ENCODE peak calls at places on chromosomes 2 and 18, in eight cellular contexts. M, R, B, A, T, W, C and Q are unnamed samples. For H3K9me3, the result is how much of the 10 kb centered on the place peaks cover.

GRCh38 chr2:189770590-189771322 is 8.2 kb upstream of the OSGEPL1 start:
- DNase-seq in M (no peak), R (no peak), B (no peak), A (no peak), T (no peak), W (no peak), C (no peak), Q (no peak)

GRCh38 chr18:40058811-40059570 is 1896.0 kb upstream of the PIK3C3 start:
- DNase-seq in M (no peak), R (no peak), B (no peak), A (no peak), T (no peak), W (no peak), C (no peak), Q (no peak)

GRCh38 chr2:46814160-46814559 is 101.4 kb downstream of the MCFD2 start:
- DNase-seq in M (peak), R (peak), B (no peak), A (peak), T (no peak), W (peak), C (no peak), Q (peak)

GRCh38 chr18:44792456-44793080 is 111.9 kb downstream of the SETBP1 start:
- DNase-seq in M (peak), R (no peak), B (no peak), A (no peak), T (no peak), W (no peak), C (no peak), Q (no peak)

GRCh38 chr2:2788076-2788475 is 457.0 kb upstream of the MYT1L start:
- DNase-seq in M (no peak), R (no peak), B (peak), A (no peak), T (no peak), W (no peak), C (no peak), Q (no peak)

GRCh38 chr18:76493213-76494107 is 1.6 kb downstream of the ZNF516 start:
- DNase-seq in M (no peak), R (peak), B (peak), A (peak), T (no peak), W (no peak), C (no peak), Q (no peak)

GRCh38 chr2:60862642-60863041 is 18.7 kb upstream of the REL start:
- DNase-seq in M (no peak), R (no peak), B (no peak), A (no peak), T (no peak), W (no peak), C (no peak), Q (no peak)

GRCh38 chr2:237996041-237996593 is 29.3 kb downstream of the UBE2F start:
- DNase-seq in M (no peak), R (no peak), B (no peak), A (no peak), T (peak), W (no peak), C (no peak), Q (no peak)

GRCh38 chr2:149125031-149125725 is 86.7 kb downstream of the LYPD6B start:
- DNase-seq in M (no peak), R (peak), B (no peak), A (peak), T (peak), W (no peak), C (peak), Q (no peak)

DNA sequence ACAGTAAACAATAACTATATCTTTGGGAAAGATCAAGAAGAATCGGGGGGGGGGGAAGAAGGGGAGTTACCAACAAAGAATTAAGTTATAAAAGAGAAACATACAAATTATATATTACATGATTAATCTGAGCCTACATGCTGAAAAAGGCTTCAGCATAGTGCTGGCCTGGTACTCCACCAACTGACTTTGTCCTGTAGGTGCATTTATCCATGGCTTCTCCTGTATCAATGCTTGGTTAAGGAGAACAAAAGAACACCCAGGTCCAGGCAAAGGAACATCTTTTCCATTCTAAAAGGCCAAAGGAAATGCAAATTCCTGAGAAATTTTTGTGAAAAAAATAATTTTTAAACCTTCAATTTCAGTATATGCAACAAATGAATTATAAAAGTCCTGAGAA is 24.2 kb downstream of the RPRD1A start:
- DNase-seq in M (no peak), R (no peak), B (no peak), A (no peak), T (no peak), W (no peak), C (no peak), Q (no peak)
- H3K9me3 ChIP-seq in M (under half), R (under half), B (under half), A (under half), T (under half), W (under half), C (under half), Q (under half)

GRCh38 chr2:220154243-220154642 is 526.8 kb downstream of the SLC4A3 start:
- DNase-seq in M (no peak), R (peak), B (no peak), A (no peak), T (no peak), W (no peak), C (no peak), Q (no peak)
- TF ChIP-seq CTCF in M (no peak), R (peak), B (no peak), A (no peak), T (no peak), W (no peak), C (no peak), Q (no peak)

DNA sequence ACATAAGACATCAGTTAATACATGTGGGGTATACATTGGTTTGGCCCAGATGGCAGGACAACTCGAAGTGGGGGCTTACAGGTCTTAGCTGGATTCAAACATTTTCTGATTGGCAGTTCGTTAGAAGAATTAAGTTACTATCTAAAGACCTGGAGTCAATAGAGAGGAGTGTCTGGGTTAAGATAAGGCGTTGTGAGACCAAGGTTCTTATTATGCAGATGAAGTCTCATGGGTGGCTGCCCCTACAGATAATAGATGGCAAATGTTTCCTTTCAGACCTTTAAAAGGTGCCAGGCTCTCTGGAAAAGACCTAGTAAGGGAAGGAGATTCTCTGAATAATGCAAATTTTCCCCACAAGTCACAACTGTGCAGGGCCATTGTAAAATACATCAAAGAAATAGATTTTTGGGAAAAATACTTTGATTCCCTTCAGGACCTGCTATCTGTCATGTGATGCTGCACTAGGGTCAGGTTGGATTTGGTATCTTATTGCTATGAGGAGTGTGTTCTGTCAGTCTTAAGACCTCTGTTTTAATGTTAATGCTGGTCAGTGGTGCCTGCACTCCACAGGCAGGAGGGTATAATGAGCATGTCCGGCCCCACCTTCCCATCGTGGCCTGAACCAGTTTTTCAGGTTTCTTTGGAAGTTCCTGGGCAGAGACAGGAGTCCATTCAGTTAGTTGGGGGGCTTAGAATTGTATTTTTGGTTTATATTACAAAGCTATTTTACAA is 14.3 kb upstream of the MC5R start:
- DNase-seq in M (no peak), R (no peak), B (no peak), A (no peak), T (no peak), W (no peak), C (no peak), Q (no peak)
- H3K27ac ChIP-seq in M (no peak), R (peak), B (no peak), A (no peak), T (no peak), W (no peak), C (no peak), Q (no peak)

GRCh38 chr2:102662861-102663260 is 43.5 kb downstream of the SLC9A2 start:
- DNase-seq in M (no peak), R (no peak), B (no peak), A (no peak), T (no peak), W (no peak), C (no peak), Q (no peak)
- H3K9me3 ChIP-seq in M (under half), R (under half), B (under half), A (under half), T (under half), W (under half), C (under half), Q (under half)

GRCh38 chr2:239275037-239275685 is 125.7 kb downstream of the HDAC4 start:
- DNase-seq in M (peak), R (peak), B (peak), A (peak), T (peak), W (peak), C (peak), Q (peak)
- TF ChIP-seq CTCF in M (no peak), R (no peak), B (no peak), A (no peak), T (no peak), W (no peak), C (no peak), Q (peak)